ENCODE peak calls at places on chromosomes 16 and 17, in four cellular contexts. S is cardiac fibroblast, A is erythroblast, V is SHP77. P is an unnamed sample.

GRCh38 chr17:44854201-44854600 is 6.5 kb downstream of the HIGD1B start:
- DNase-seq in S (no peak), A (no peak), V (no peak), P (no peak)

GRCh38 chr17:10313037-10313672 is 59.7 kb downstream of the MYH13 start:
- DNase-seq in S (no peak), A (no peak), V (no peak), P (no peak)

GRCh38 chr16:84532299-84532724 is 27.9 kb upstream of the MEAK7 start:
- DNase-seq in S (peak), A (no peak), V (no peak), P (no peak)

GRCh38 chr16:27754788-27755690 is 205.1 kb downstream of the KATNIP start:
- DNase-seq in S (no peak), A (no peak), V (no peak), P (no peak)

GRCh38 chr16:69243479-69243878 is 56.5 kb downstream of the SNTB2 start:
- DNase-seq in S (peak), A (no peak), V (no peak), P (no peak)

GRCh38 chr16:76338472-76338871 is 61.3 kb downstream of the CNTNAP4 start:
- DNase-seq in S (no peak), A (no peak), V (no peak), P (no peak)

GRCh38 chr16:48188449-48189102 is 32.8 kb upstream of the ABCC12 start:
- DNase-seq in S (peak), A (no peak), V (no peak), P (no peak)

GRCh38 chr16:49827806-49828428 is 28.0 kb downstream of the ZNF423 start:
- DNase-seq in S (peak), A (no peak), V (no peak), P (no peak)

GRCh38 chr16:14309001-14309886 is 238.1 kb downstream of the MRTFB start:
- DNase-seq in S (peak), A (no peak), V (no peak), P (no peak)

GRCh38 chr17:45073414-45074070 is 12.4 kb downstream of the NMT1 start:
- DNase-seq in S (peak), A (no peak), V (no peak), P (no peak)

GRCh38 chr17:20279631-20280030 is 187.7 kb downstream of the LGALS9B start:
- DNase-seq in S (no peak), A (no peak), V (no peak), P (no peak)

GRCh38 chr17:80229011-80229410 is 8.8 kb downstream of the SLC26A11 start:
- DNase-seq in S (no peak), A (no peak), V (no peak), P (no peak)

GRCh38 chr16:78639775-78640174 is 540.3 kb downstream of the WWOX start:
- DNase-seq in S (no peak), A (no peak), V (no peak), P (no peak)

GRCh38 chr16:30186444-30186781 is 3.0 kb downstream of the CORO1A start:
- DNase-seq in S (no peak), A (no peak), V (no peak), P (no peak)

GRCh38 chr17:68029512-68030215 is 5.9 kb upstream of the KPNA2 start:
- DNase-seq in S (peak), A (no peak), V (peak), P (no peak)

P was measured in cortex of kidney.